ENCODE peak calls at places on chromosomes 2 and 18, in four cellular contexts. T is uterus, N is PC-3, Y is mammary epithelial cell. P is an unnamed sample. For H3K36me3, the result is how much of the 10 kb centered on the place peaks cover.

GRCh38 chr2:217166241-217166640 is 306.4 kb upstream of the TNP1 start:
- DNase-seq in T (no peak), N (peak), Y (peak), P (peak)

GRCh38 chr2:48510329-48510728 is 19.6 kb upstream of the STON1 start:
- DNase-seq in T (no peak), N (peak), Y (peak), P (peak)

GRCh38 chr2:67773876-67774275 is 288.9 kb downstream of the C1D start:
- DNase-seq in T (no peak), N (no peak), Y (no peak), P (no peak)

GRCh38 chr2:36695746-36696415 is 626 bp upstream of the VIT start:
- DNase-seq in T (no peak), N (peak), Y (peak), P (peak)

GRCh38 chr2:68413466-68413865 is 48.4 kb downstream of the PLEK start:
- DNase-seq in T (no peak), N (no peak), Y (no peak), P (no peak)

GRCh38 chr18:75757951-75758350 is 330.4 kb upstream of the SMIM21 start:
- DNase-seq in T (no peak), N (no peak), Y (no peak), P (no peak)

GRCh38 chr18:41378628-41379027 is 576.4 kb upstream of the PIK3C3 start:
- DNase-seq in T (no peak), N (peak), Y (peak), P (peak)

GRCh38 chr2:138777996-138778395 is 2.2 kb downstream of the NXPH2 start:
- DNase-seq in T (no peak), N (peak), Y (no peak), P (no peak)

GRCh38 chr2:69054431-69054830 is 41.5 kb downstream of the ANTXR1 start:
- DNase-seq in T (no peak), N (no peak), Y (no peak), P (peak)

GRCh38 chr18:62396381-62396780 is 71.3 kb downstream of the TNFRSF11A start:
- DNase-seq in T (no peak), N (peak), Y (peak), P (peak)

GRCh38 chr2:185787530-185788145 is 49.0 kb downstream of the FSIP2 start:
- DNase-seq in T (no peak), N (peak), Y (peak), P (peak)

DNA sequence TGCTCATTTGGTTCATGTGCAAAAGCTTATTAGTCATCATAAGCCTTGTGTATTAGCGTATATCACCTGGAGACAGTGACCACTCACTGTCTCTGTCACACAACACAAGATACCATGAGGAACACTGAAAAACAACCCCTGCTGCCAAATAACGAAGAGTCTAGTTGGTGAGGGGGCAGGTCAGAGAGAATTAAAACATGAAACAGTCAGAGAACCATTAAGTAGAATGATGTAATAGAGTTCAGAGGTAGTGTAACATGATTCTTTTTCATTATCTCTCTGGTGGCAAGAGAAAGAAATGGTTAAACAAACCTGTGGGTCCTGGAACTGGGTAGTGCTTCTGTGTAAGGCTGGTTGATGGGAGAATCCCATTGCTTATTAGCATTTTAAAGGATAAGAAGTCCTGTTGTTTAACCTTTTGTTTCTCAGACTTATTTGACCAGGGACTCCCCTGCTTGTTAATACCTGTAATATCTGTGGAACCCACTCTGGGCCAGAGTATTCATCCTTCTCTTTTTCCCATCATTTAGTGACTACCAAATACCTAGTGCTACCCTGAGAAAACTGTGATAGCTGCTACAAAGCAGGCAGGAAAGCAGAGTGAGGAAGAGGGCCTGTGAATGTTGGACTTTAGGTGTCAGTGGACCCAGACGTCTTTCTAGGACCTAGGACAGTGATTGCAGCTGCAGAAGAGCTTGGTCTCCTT is 38.1 kb downstream of the PTRHD1 start:
- DNase-seq in T (no peak), N (no peak), Y (peak), P (peak)
- H3K36me3 ChIP-seq in T (under half), N (under half), Y (under half), P (under half)

GRCh38 chr2:176758426-176758825 is 454.2 kb upstream of the HNRNPA3 start:
- DNase-seq in T (no peak), N (no peak), Y (no peak), P (no peak)
- H3K27ac ChIP-seq in T (no peak), N (no peak), Y (no peak), P (no peak)

GRCh38 chr2:152525277-152525838 is 190.4 kb downstream of the FMNL2 start:
- DNase-seq in T (no peak), N (peak), Y (peak), P (peak)
- H3K4me3 ChIP-seq in T (no peak), N (peak), Y (no peak), P (peak)

GRCh38 chr2:219462349-219462748 is 27.7 kb downstream of the SPEG start:
- DNase-seq in T (no peak), N (no peak), Y (no peak), P (no peak)
- H3K36me3 ChIP-seq in T (under half), N (under half), Y (under half), P (under half)

GRCh38 chr2:206766057-206766930 is 888 bp downstream of the FASTKD2 start:
- DNase-seq in T (no peak), N (no peak), Y (no peak), P (no peak)
- H3K27ac ChIP-seq in T (peak), N (peak), Y (peak), P (peak)

GRCh38 chr2:54099834-54100595 is 15.4 kb upstream of the ACYP2 start:
- DNase-seq in T (no peak), N (no peak), Y (no peak), P (no peak)
- H3K4me3 ChIP-seq in T (no peak), N (no peak), Y (no peak), P (no peak)

GRCh38 chr2:203441463-203441862 is 93.6 kb downstream of the RAPH1 start:
- DNase-seq in T (no peak), N (no peak), Y (no peak), P (no peak)
- H3K36me3 ChIP-seq in T (under half), N (under half), Y (under half), P (half or more)